ENCODE peak calls at places on chromosome 3, in seven cellular contexts. H is suprapubic skin, M is prostate gland, R is esophagus squamous epithelium, F is A549, I is tibial nerve, G is adrenal gland. C is an unnamed sample.

GRCh38 chr3:13767030-13767429 is 112.8 kb downstream of the WNT7A start:
- DNase-seq in H (no peak), M (no peak), R (no peak), F (no peak), I (no peak), G (no peak), C (no peak)

GRCh38 chr3:138625707-138626365 is 17.3 kb downstream of the FAIM start:
- DNase-seq in H (no peak), M (no peak), R (no peak), F (no peak), I (no peak), G (no peak), C (no peak)

GRCh38 chr3:64501298-64501906 is 186.4 kb downstream of the ADAMTS9 start:
- DNase-seq in H (no peak), M (peak), R (no peak), F (peak), I (no peak), G (no peak), C (no peak)

GRCh38 chr3:129695203-129695602 is 88.7 kb upstream of the PLXND1 start:
- DNase-seq in H (no peak), M (no peak), R (no peak), F (no peak), I (no peak), G (peak), C (no peak)

GRCh38 chr3:108907194-108907593 is 46.5 kb downstream of the GUCA1C start:
- DNase-seq in H (no peak), M (no peak), R (no peak), F (no peak), I (no peak), G (no peak), C (no peak)

GRCh38 chr3:49721861-49722781 is 1.6 kb downstream of the GMPPB start:
- DNase-seq in H (no peak), M (no peak), R (no peak), F (no peak), I (peak), G (no peak), C (peak)

GRCh38 chr3:75101329-75102147 is 487.1 kb upstream of the CNTN3 start:
- DNase-seq in H (no peak), M (no peak), R (no peak), F (no peak), I (no peak), G (no peak), C (no peak)

GRCh38 chr3:194296832-194297666 is 54.1 kb downstream of the CPN2 start:
- DNase-seq in H (peak), M (no peak), R (no peak), F (no peak), I (no peak), G (peak), C (peak)

GRCh38 chr3:112638327-112639020 is 2.5 kb downstream of the CCDC80 start:
- DNase-seq in H (peak), M (no peak), R (no peak), F (no peak), I (no peak), G (no peak), C (no peak)

GRCh38 chr3:136840252-136840651 is 21.3 kb downstream of the SLC35G2 start:
- DNase-seq in H (no peak), M (no peak), R (no peak), F (no peak), I (no peak), G (peak), C (no peak)

GRCh38 chr3:156812521-156813335 is 13.4 kb upstream of the LEKR1 start:
- DNase-seq in H (no peak), M (no peak), R (no peak), F (peak), I (no peak), G (no peak), C (no peak)

GRCh38 chr3:43260412-43260811 is 25.9 kb upstream of the SNRK start:
- DNase-seq in H (no peak), M (no peak), R (no peak), F (peak), I (no peak), G (no peak), C (no peak)

GRCh38 chr3:173897631-173898030 is 500.1 kb downstream of the NLGN1 start:
- DNase-seq in H (no peak), M (no peak), R (no peak), F (no peak), I (no peak), G (no peak), C (no peak)

DNA sequence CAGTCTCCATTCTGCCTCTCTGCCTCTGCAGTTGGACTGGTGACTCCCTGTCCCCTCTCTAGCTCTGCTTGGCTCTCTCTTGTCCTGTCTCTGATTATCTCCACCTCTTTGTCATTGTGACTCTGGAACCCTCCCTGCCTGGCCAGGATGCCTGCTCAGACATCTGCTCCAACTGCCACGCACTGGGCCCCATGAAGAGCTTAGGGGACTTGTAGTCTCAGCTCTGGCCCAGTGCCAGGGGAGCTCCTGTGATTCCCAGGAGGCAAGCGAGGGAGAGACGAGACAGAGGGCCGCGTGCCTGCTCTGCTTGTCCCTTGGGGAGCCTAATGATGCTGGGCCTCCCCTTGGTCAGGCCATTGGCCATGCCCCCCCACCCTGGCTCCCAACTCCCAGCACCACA is 26.2 kb upstream of the RPL29 start:
- DNase-seq in H (no peak), M (no peak), R (no peak), F (no peak), I (no peak), G (peak), C (no peak)
- H3K27ac ChIP-seq in H (peak), M (peak), R (no peak), F (no peak), I (peak), G (peak), C (peak)

DNA sequence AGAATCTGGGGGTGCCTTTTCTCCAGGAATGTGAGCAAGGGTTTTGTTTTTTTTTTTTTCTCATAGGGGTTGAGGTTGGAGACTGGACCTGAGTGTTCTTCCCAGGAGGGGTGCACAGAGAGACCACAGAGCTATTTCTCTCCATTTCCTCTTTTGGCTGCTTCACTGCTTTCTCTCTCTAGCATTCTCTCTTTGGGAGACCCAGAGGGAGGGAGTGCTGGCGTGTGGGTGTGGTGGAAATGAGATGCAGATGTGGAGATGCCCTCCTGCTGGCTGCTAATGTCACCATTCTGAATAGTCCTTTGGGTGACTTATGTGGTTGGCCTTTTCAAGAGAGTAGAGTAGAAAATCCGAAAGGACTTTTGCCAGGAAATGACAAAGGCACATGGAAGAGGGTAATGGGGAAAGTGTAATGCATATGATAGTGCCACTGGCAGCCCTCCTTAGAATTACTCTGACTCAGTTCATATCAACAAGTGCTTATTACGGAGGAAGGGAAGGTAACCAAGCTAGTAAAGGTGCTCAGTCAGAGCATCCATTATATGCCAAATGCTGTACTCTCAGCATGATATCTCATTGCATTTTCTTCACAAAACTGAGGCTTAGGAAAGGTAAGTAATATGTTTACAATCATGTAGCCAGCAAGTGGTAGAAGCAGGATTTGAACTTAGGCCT is 1.9 kb downstream of the SYN2 start:
- DNase-seq in H (no peak), M (no peak), R (no peak), F (no peak), I (no peak), G (no peak), C (no peak)
- H3K4me3 ChIP-seq in H (no peak), M (no peak), R (no peak), F (no peak), I (no peak), G (no peak), C (no peak)

GRCh38 chr3:192915306-192915705 is 2.4 kb downstream of the MB21D2 start:
- DNase-seq in H (no peak), M (no peak), R (no peak), F (peak), I (no peak), G (no peak), C (no peak)

GRCh38 chr3:192917258-192917507 is 473 bp downstream of the MB21D2 start:
- DNase-seq in H (no peak), M (no peak), R (no peak), F (no peak), I (no peak), G (no peak), C (no peak)

GRCh38 chr3:192917508-192918274 is at the start of gene MB21D2:
- DNase-seq in H (peak), M (peak), R (no peak), F (peak), I (peak), G (peak), C (peak)

GRCh38 chr3:192915724-192916123 is 1.9 kb downstream of the MB21D2 start:
- DNase-seq in H (no peak), M (no peak), R (no peak), F (no peak), I (no peak), G (no peak), C (no peak)

DNA sequence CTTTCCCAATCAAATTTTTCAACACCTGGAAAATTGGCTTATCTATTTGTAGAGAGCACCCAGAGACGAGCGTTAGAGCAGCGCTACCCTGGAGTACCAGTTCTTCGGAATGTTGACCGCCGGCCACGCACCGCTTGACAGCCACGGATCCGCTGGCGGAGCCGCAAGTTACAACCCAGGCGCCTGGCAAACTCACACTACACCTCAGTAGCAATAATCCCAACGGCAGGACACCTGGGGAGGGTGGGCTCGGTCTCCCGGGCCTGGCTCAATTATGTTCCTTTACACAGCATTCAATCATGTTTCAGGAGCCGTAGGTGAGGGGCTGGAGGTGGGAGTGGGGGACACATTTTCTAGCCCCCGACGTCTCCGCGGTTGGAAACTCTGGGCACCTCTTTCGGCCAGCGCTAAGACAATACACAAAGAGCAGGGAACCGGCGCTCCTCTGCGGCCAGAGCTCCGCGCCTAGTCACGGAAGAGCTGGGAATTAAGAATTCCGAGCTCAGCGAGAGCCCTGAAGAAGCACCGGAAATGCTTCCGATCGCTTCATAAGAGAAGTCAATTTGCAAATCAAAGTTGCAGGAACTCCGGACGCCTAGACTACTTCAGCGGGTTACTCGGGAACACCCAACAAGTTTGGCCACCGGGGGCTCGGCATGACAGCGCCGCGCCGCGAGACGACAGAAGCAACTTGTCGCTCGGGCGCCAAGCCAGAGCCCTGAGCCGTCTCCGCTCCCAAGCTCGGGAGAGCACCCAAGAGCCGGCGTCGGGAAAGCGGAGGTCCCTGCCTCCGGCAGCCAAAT is 1.0 kb downstream of the MB21D2 start:
- DNase-seq in H (peak), M (peak), R (no peak), F (peak), I (peak), G (peak), C (peak)
- TF ChIP-seq POLR2A in H (no peak), M (no peak), R (no peak), F (no peak), I (no peak), G (no peak), C (no peak)

GRCh38 chr3:40265181-40265580 is 44.3 kb upstream of the EIF1B start:
- DNase-seq in H (no peak), M (no peak), R (no peak), F (no peak), I (no peak), G (no peak), C (no peak)

GRCh38 chr3:40258555-40258954 is 51.0 kb upstream of the EIF1B start:
- DNase-seq in H (no peak), M (no peak), R (no peak), F (peak), I (no peak), G (no peak), C (no peak)

GRCh38 chr3:40264437-40264836 is 45.1 kb upstream of the EIF1B start:
- DNase-seq in H (no peak), M (no peak), R (no peak), F (no peak), I (no peak), G (no peak), C (no peak)

GRCh38 chr3:40258064-40258463 is 51.4 kb upstream of the EIF1B start:
- DNase-seq in H (no peak), M (no peak), R (no peak), F (no peak), I (no peak), G (no peak), C (no peak)

GRCh38 chr3:40262331-40262730 is 47.2 kb upstream of the EIF1B start:
- DNase-seq in H (no peak), M (no peak), R (no peak), F (no peak), I (no peak), G (no peak), C (no peak)
- H3K27ac ChIP-seq in H (no peak), M (no peak), R (no peak), F (no peak), I (no peak), G (no peak), C (no peak)

GRCh38 chr3:15551902-15552301 is 30.4 kb upstream of the COLQ start:
- DNase-seq in H (no peak), M (no peak), R (no peak), F (no peak), I (no peak), G (no peak), C (no peak)
- H3K4me3 ChIP-seq in H (no peak), M (no peak), R (no peak), F (no peak), I (no peak), G (no peak), C (no peak)

DNA sequence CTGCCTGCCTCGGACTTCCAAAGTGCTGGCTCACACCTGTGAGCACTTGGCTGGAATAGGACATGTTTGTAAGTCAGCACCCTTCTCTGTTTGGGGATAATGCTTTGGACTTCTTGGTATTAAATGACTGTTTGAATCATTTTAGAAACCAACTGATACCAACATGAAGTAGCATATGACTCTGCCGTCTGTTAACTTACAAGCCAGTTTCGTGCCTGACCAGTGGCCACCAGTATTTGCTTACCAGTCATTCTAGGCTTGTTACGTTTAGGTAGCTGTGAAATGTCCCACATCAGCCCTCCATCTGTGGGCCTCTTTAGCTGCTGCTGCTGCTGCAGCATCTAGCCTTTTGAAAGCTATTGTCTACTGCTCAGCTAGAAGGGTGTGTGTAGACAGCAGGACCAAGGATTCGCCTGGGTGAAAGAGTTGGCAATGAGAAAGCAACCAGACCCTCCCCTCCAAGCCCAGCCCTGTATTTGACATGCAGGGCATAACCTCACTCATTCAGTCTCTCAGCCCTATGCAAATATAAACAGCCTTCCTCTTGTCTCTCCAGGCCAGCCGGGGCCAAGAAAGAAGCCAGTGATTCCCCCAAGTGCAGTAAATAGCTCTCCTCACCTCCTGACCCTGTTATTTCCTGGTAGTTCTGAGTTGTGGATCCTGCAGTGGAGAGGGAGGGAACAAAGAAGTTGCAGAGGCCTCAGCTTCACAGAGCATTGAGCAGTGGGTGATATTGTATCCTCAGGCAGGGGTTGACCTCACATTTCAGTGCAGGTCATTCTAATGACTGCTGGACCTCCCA is 51.0 kb downstream of the NKIRAS1 start:
- DNase-seq in H (no peak), M (no peak), R (no peak), F (peak), I (no peak), G (no peak), C (no peak)
- TF ChIP-seq POLR2A in H (no peak), M (no peak), R (no peak), F (no peak), I (no peak), G (no peak), C (no peak)

GRCh38 chr3:177337548-177338331 is 140.5 kb upstream of the TBL1XR1 start:
- DNase-seq in H (no peak), M (no peak), R (no peak), F (no peak), I (no peak), G (no peak), C (no peak)
- H3K27ac ChIP-seq in H (peak), M (no peak), R (no peak), F (no peak), I (peak), G (peak), C (no peak)

DNA sequence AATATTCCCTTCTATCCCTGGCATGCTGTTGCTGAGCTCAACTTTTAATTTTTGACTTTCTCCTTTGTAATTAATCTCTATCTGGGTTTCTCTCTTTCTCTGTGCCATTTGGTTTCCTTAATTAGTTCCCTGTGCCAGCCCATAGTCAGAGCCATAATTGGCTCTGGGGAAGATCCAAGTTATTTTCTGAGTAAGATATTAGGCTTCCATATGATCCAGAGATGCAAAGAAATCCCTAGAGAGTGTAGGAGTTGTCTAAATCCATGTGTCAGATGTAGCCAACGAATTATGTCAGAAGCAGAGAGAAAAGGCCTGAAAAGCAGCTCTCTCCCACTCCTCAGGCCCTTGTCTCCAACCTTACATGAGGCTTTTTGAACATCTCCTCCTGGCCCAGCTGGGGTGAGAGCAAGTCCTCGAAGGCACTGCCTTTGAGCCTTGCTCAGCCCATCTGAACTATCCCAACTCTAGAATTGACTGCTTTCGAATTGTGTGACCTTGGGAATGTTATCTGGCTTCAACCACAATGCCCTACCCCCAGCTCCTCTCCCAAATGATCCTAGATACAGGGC is 46.4 kb downstream of the MOBP start:
- DNase-seq in H (no peak), M (no peak), R (no peak), F (no peak), I (no peak), G (no peak), C (no peak)
- H3K4me3 ChIP-seq in H (no peak), M (no peak), R (no peak), F (no peak), I (no peak), G (no peak), C (no peak)

C was measured in spleen.